ENCODE peak calls at places on chromosomes 13 and 19, in six cellular contexts. One of them, this sample, is unnamed.

GRCh38 chr13:110269509-110270185 is 37.3 kb downstream of the COL4A1 start:
- DNase-seq in glomerular endothelial cell: no peak
- DNase-seq in HEK293T: no peak
- DNase-seq in ELR: no peak
- DNase-seq in omental fat pad: no peak
- DNase-seq in fibroblast of the aortic adventitia: no peak
- DNase-seq in this sample: no peak

GRCh38 chr19:45852941-45853340 is 10.0 kb downstream of the SYMPK start:
- DNase-seq in HEK293T: no peak
- DNase-seq in ELR: no peak
- DNase-seq in omental fat pad: no peak
- DNase-seq in fibroblast of the aortic adventitia: no peak
- DNase-seq in glomerular endothelial cell: no peak
- DNase-seq in this sample: no peak

GRCh38 chr13:78596701-78597550 is 6.4 kb downstream of the POU4F1 start:
- DNase-seq in ELR: no peak
- DNase-seq in omental fat pad: no peak
- DNase-seq in glomerular endothelial cell: no peak
- DNase-seq in HEK293T: no peak
- DNase-seq in fibroblast of the aortic adventitia: no peak
- DNase-seq in this sample: no peak

GRCh38 chr19:33946535-33947323 is 150.1 kb downstream of the KCTD15 start:
- DNase-seq in glomerular endothelial cell: no peak
- DNase-seq in fibroblast of the aortic adventitia: no peak
- DNase-seq in omental fat pad: no peak
- DNase-seq in ELR: no peak
- DNase-seq in HEK293T: no peak
- DNase-seq in this sample: no peak

GRCh38 chr19:10271543-10272086 is 695 bp downstream of the ICAM1 start:
- DNase-seq in omental fat pad: no peak
- DNase-seq in glomerular endothelial cell: no peak
- DNase-seq in HEK293T: no peak
- DNase-seq in ELR: peak
- DNase-seq in fibroblast of the aortic adventitia: peak
- DNase-seq in this sample: no peak

GRCh38 chr19:15615526-15615925 is 508 bp downstream of the CYP4F8 start:
- DNase-seq in ELR: no peak
- DNase-seq in fibroblast of the aortic adventitia: no peak
- DNase-seq in glomerular endothelial cell: no peak
- DNase-seq in omental fat pad: no peak
- DNase-seq in HEK293T: no peak
- DNase-seq in this sample: no peak

GRCh38 chr19:54576411-54576976 is 2.9 kb downstream of the LILRA2 start:
- DNase-seq in HEK293T: no peak
- DNase-seq in glomerular endothelial cell: no peak
- DNase-seq in ELR: no peak
- DNase-seq in fibroblast of the aortic adventitia: no peak
- DNase-seq in omental fat pad: no peak
- DNase-seq in this sample: no peak

GRCh38 chr19:46193678-46194077 is 35.9 kb upstream of the IGFL1 start:
- DNase-seq in HEK293T: no peak
- DNase-seq in fibroblast of the aortic adventitia: no peak
- DNase-seq in ELR: no peak
- DNase-seq in glomerular endothelial cell: no peak
- DNase-seq in omental fat pad: no peak
- DNase-seq in this sample: no peak

GRCh38 chr13:112529216-112529615 is 58.7 kb downstream of the TUBGCP3 start:
- DNase-seq in HEK293T: no peak
- DNase-seq in glomerular endothelial cell: no peak
- DNase-seq in ELR: no peak
- DNase-seq in omental fat pad: no peak
- DNase-seq in fibroblast of the aortic adventitia: no peak
- DNase-seq in this sample: no peak

GRCh38 chr13:111954681-111955411 is 112.1 kb upstream of the SOX1 start:
- DNase-seq in ELR: no peak
- DNase-seq in glomerular endothelial cell: no peak
- DNase-seq in fibroblast of the aortic adventitia: no peak
- DNase-seq in omental fat pad: no peak
- DNase-seq in HEK293T: no peak
- DNase-seq in this sample: no peak

GRCh38 chr13:77502104-77502720 is 33.3 kb upstream of the SCEL start:
- DNase-seq in glomerular endothelial cell: no peak
- DNase-seq in omental fat pad: no peak
- DNase-seq in HEK293T: no peak
- DNase-seq in ELR: no peak
- DNase-seq in fibroblast of the aortic adventitia: no peak
- DNase-seq in this sample: no peak

GRCh38 chr13:51033431-51034185 is 77.5 kb downstream of the C13orf42 start:
- DNase-seq in HEK293T: no peak
- DNase-seq in fibroblast of the aortic adventitia: peak
- DNase-seq in glomerular endothelial cell: no peak
- DNase-seq in omental fat pad: no peak
- DNase-seq in ELR: no peak
- DNase-seq in this sample: no peak

GRCh38 chr19:52070496-52070895 is 21.9 kb upstream of the ZNF432 start:
- DNase-seq in omental fat pad: no peak
- DNase-seq in ELR: peak
- DNase-seq in fibroblast of the aortic adventitia: peak
- DNase-seq in glomerular endothelial cell: no peak
- DNase-seq in HEK293T: no peak
- DNase-seq in this sample: no peak

GRCh38 chr19:3817761-3818160 is 31.6 kb upstream of the MATK start:
- DNase-seq in HEK293T: no peak
- DNase-seq in ELR: no peak
- DNase-seq in fibroblast of the aortic adventitia: no peak
- DNase-seq in glomerular endothelial cell: no peak
- DNase-seq in omental fat pad: no peak
- DNase-seq in this sample: no peak

GRCh38 chr19:44807652-44808462 is 1.0 kb upstream of the BCAM start:
- DNase-seq in glomerular endothelial cell: no peak
- DNase-seq in omental fat pad: no peak
- DNase-seq in ELR: peak
- DNase-seq in fibroblast of the aortic adventitia: peak
- DNase-seq in HEK293T: no peak
- DNase-seq in this sample: no peak

GRCh38 chr19:5080809-5081208 is 111.9 kb downstream of the KDM4B start:
- DNase-seq in omental fat pad: no peak
- DNase-seq in glomerular endothelial cell: no peak
- DNase-seq in ELR: no peak
- DNase-seq in fibroblast of the aortic adventitia: no peak
- DNase-seq in HEK293T: no peak
- DNase-seq in this sample: no peak

GRCh38 chr13:72781461-72782439 is at the start of the genes DIS3 and PIBF1:
- DNase-seq in glomerular endothelial cell: peak
- DNase-seq in fibroblast of the aortic adventitia: peak
- DNase-seq in ELR: peak
- DNase-seq in HEK293T: peak
- DNase-seq in omental fat pad: peak
- DNase-seq in this sample: peak

GRCh38 chr19:56076413-56076998 is 44.6 kb downstream of the ZNF787 start:
- DNase-seq in glomerular endothelial cell: no peak
- DNase-seq in ELR: peak
- DNase-seq in omental fat pad: peak
- DNase-seq in HEK293T: peak
- DNase-seq in fibroblast of the aortic adventitia: peak
- DNase-seq in this sample: peak

GRCh38 chr13:60604058-60604457 is 207.0 kb downstream of the TDRD3 start:
- DNase-seq in ELR: no peak
- DNase-seq in omental fat pad: no peak
- DNase-seq in HEK293T: no peak
- DNase-seq in glomerular endothelial cell: no peak
- DNase-seq in fibroblast of the aortic adventitia: no peak
- DNase-seq in this sample: no peak

GRCh38 chr19:18086590-18087138 is at the start of gene IL12RB1:
- DNase-seq in HEK293T: no peak
- DNase-seq in glomerular endothelial cell: no peak
- DNase-seq in ELR: peak
- DNase-seq in omental fat pad: no peak
- DNase-seq in fibroblast of the aortic adventitia: no peak
- DNase-seq in this sample: no peak

GRCh38 chr13:74346960-74347359 is 212.8 kb upstream of the KLF12 start:
- DNase-seq in fibroblast of the aortic adventitia: no peak
- DNase-seq in glomerular endothelial cell: no peak
- DNase-seq in ELR: no peak
- DNase-seq in omental fat pad: no peak
- DNase-seq in HEK293T: no peak
- DNase-seq in this sample: no peak

GRCh38 chr13:51826606-51827005 is 18.4 kb downstream of the TMEM272 start:
- DNase-seq in omental fat pad: no peak
- DNase-seq in HEK293T: no peak
- DNase-seq in glomerular endothelial cell: no peak
- DNase-seq in fibroblast of the aortic adventitia: no peak
- DNase-seq in ELR: no peak
- DNase-seq in this sample: no peak

GRCh38 chr19:10137751-10138682 is 18.3 kb upstream of the EIF3G start:
- DNase-seq in ELR: no peak
- DNase-seq in glomerular endothelial cell: no peak
- DNase-seq in HEK293T: no peak
- DNase-seq in fibroblast of the aortic adventitia: no peak
- DNase-seq in omental fat pad: no peak
- DNase-seq in this sample: no peak

GRCh38 chr19:30335306-30335886 is 36.8 kb upstream of the ZNF536 start:
- DNase-seq in ELR: no peak
- DNase-seq in HEK293T: no peak
- DNase-seq in omental fat pad: no peak
- DNase-seq in glomerular endothelial cell: no peak
- DNase-seq in fibroblast of the aortic adventitia: no peak
- DNase-seq in this sample: no peak

GRCh38 chr19:45507864-45508680 is 793 bp downstream of the VASP start:
- DNase-seq in omental fat pad: no peak
- DNase-seq in glomerular endothelial cell: no peak
- DNase-seq in ELR: peak
- DNase-seq in HEK293T: no peak
- DNase-seq in fibroblast of the aortic adventitia: peak
- DNase-seq in this sample: no peak

GRCh38 chr19:13887039-13887438 is 10.1 kb downstream of the NANOS3 start:
- DNase-seq in glomerular endothelial cell: no peak
- DNase-seq in fibroblast of the aortic adventitia: no peak
- DNase-seq in omental fat pad: no peak
- DNase-seq in HEK293T: no peak
- DNase-seq in ELR: no peak
- DNase-seq in this sample: no peak

GRCh38 chr19:12364391-12365093 is 941 bp downstream of the ZNF442 start:
- DNase-seq in glomerular endothelial cell: no peak
- DNase-seq in ELR: peak
- DNase-seq in HEK293T: peak
- DNase-seq in fibroblast of the aortic adventitia: peak
- DNase-seq in omental fat pad: peak
- DNase-seq in this sample: no peak

GRCh38 chr13:41614671-41615519 is 157.5 kb downstream of the RGCC start:
- DNase-seq in omental fat pad: no peak
- DNase-seq in fibroblast of the aortic adventitia: peak
- DNase-seq in ELR: peak
- DNase-seq in glomerular endothelial cell: no peak
- DNase-seq in HEK293T: no peak
- DNase-seq in this sample: no peak

GRCh38 chr13:40026741-40027140 is 371.3 kb downstream of the COG6 start:
- DNase-seq in glomerular endothelial cell: no peak
- DNase-seq in HEK293T: no peak
- DNase-seq in ELR: no peak
- DNase-seq in omental fat pad: no peak
- DNase-seq in fibroblast of the aortic adventitia: no peak
- DNase-seq in this sample: no peak

GRCh38 chr13:112756967-112757758 is 67.3 kb downstream of the ATP11A start:
- DNase-seq in HEK293T: no peak
- DNase-seq in glomerular endothelial cell: no peak
- DNase-seq in fibroblast of the aortic adventitia: no peak
- DNase-seq in omental fat pad: no peak
- DNase-seq in ELR: no peak
- DNase-seq in this sample: no peak

GRCh38 chr19:1234041-1234669 is 3.6 kb downstream of the CBARP start:
- DNase-seq in omental fat pad: no peak
- DNase-seq in HEK293T: no peak
- DNase-seq in glomerular endothelial cell: no peak
- DNase-seq in fibroblast of the aortic adventitia: no peak
- DNase-seq in ELR: no peak
- DNase-seq in this sample: no peak

GRCh38 chr13:48216204-48216711 is 16.7 kb upstream of the ITM2B start:
- DNase-seq in omental fat pad: no peak
- DNase-seq in fibroblast of the aortic adventitia: no peak
- DNase-seq in glomerular endothelial cell: no peak
- DNase-seq in ELR: no peak
- DNase-seq in HEK293T: no peak
- DNase-seq in this sample: no peak

GRCh38 chr19:3573858-3574637 is 1.3 kb downstream of the HMG20B start:
- DNase-seq in omental fat pad: peak
- DNase-seq in glomerular endothelial cell: no peak
- DNase-seq in ELR: peak
- DNase-seq in fibroblast of the aortic adventitia: peak
- DNase-seq in HEK293T: peak
- DNase-seq in this sample: peak

GRCh38 chr13:48160879-48161278 is 66.0 kb upstream of the MED4 start:
- DNase-seq in HEK293T: no peak
- DNase-seq in glomerular endothelial cell: no peak
- DNase-seq in omental fat pad: no peak
- DNase-seq in ELR: peak
- DNase-seq in fibroblast of the aortic adventitia: peak
- DNase-seq in this sample: peak